ENCODE peak calls at places on chromosomes 1 and 21, in five cellular contexts. One of them, this sample, is unnamed.

GRCh38 chr1:237736372-237737029 is 154.2 kb downstream of the ZP4 start:
- DNase-seq in progenitor cell of endocrine pancreas: no peak
- DNase-seq in foreskin fibroblast: no peak
- DNase-seq in AG09319: no peak
- DNase-seq in mucosa of descending colon: no peak
- DNase-seq in this sample: no peak

GRCh38 chr21:28771790-28772501 is 220.7 kb downstream of the LTN1 start:
- DNase-seq in progenitor cell of endocrine pancreas: no peak
- DNase-seq in foreskin fibroblast: peak; percentile 89
- DNase-seq in AG09319: peak; percentile 81
- DNase-seq in mucosa of descending colon: no peak
- DNase-seq in this sample: no peak

GRCh38 chr1:234564035-234565029 is 45.6 kb downstream of the IRF2BP2 start:
- DNase-seq in progenitor cell of endocrine pancreas: no peak
- DNase-seq in foreskin fibroblast: peak; percentile 70
- DNase-seq in AG09319: no peak
- DNase-seq in mucosa of descending colon: no peak
- DNase-seq in this sample: no peak

GRCh38 chr1:78060857-78061563 is 15.2 kb downstream of the GIPC2 start:
- DNase-seq in progenitor cell of endocrine pancreas: no peak
- DNase-seq in foreskin fibroblast: no peak
- DNase-seq in AG09319: no peak
- DNase-seq in mucosa of descending colon: no peak
- DNase-seq in this sample: no peak

GRCh38 chr1:64608015-64608650 is 136.7 kb upstream of the RAVER2 start:
- DNase-seq in progenitor cell of endocrine pancreas: no peak
- DNase-seq in foreskin fibroblast: peak; percentile 14
- DNase-seq in AG09319: no peak
- DNase-seq in mucosa of descending colon: no peak
- DNase-seq in this sample: no peak

GRCh38 chr21:25898671-25899070 is 163.9 kb downstream of the GABPA start:
- DNase-seq in progenitor cell of endocrine pancreas: no peak
- DNase-seq in foreskin fibroblast: no peak
- DNase-seq in AG09319: no peak
- DNase-seq in mucosa of descending colon: no peak
- DNase-seq in this sample: no peak

GRCh38 chr1:229349463-229350385 is 6.9 kb upstream of the CCSAP start:
- DNase-seq in progenitor cell of endocrine pancreas: no peak
- DNase-seq in foreskin fibroblast: no peak
- DNase-seq in AG09319: no peak
- DNase-seq in mucosa of descending colon: no peak
- DNase-seq in this sample: no peak

GRCh38 chr1:61247881-61248752 is 165.8 kb downstream of the NFIA start:
- DNase-seq in progenitor cell of endocrine pancreas: no peak
- DNase-seq in foreskin fibroblast: no peak
- DNase-seq in AG09319: no peak
- DNase-seq in mucosa of descending colon: no peak
- DNase-seq in this sample: no peak

GRCh38 chr1:54377040-54377691 is 29.0 kb downstream of the SSBP3 start:
- DNase-seq in progenitor cell of endocrine pancreas: no peak
- DNase-seq in foreskin fibroblast: peak; percentile 41
- DNase-seq in AG09319: no peak
- DNase-seq in mucosa of descending colon: no peak
- DNase-seq in this sample: no peak

GRCh38 chr1:222182641-222183040 is 365.3 kb downstream of the HHIPL2 start:
- DNase-seq in progenitor cell of endocrine pancreas: no peak
- DNase-seq in foreskin fibroblast: peak; percentile 67
- DNase-seq in AG09319: no peak
- DNase-seq in mucosa of descending colon: no peak
- DNase-seq in this sample: no peak

GRCh38 chr1:21034725-21035628 is 141.7 kb downstream of the EIF4G3 start:
- DNase-seq in progenitor cell of endocrine pancreas: no peak
- DNase-seq in foreskin fibroblast: no peak
- DNase-seq in AG09319: no peak
- DNase-seq in mucosa of descending colon: no peak
- DNase-seq in this sample: no peak

GRCh38 chr1:41102208-41102607 is 80.7 kb upstream of the SLFNL1 start:
- DNase-seq in progenitor cell of endocrine pancreas: no peak
- DNase-seq in foreskin fibroblast: peak; percentile 99
- DNase-seq in AG09319: peak; percentile 96
- DNase-seq in mucosa of descending colon: peak; percentile 85
- DNase-seq in this sample: no peak

GRCh38 chr1:214351551-214352277 is 70.8 kb downstream of the SMYD2 start:
- DNase-seq in progenitor cell of endocrine pancreas: no peak
- DNase-seq in foreskin fibroblast: no peak
- DNase-seq in AG09319: no peak
- DNase-seq in mucosa of descending colon: no peak
- DNase-seq in this sample: no peak

GRCh38 chr1:4668738-4669700 is 14.6 kb downstream of the AJAP1 start:
- DNase-seq in progenitor cell of endocrine pancreas: no peak
- DNase-seq in foreskin fibroblast: no peak
- DNase-seq in AG09319: no peak
- DNase-seq in mucosa of descending colon: no peak
- DNase-seq in this sample: no peak

GRCh38 chr1:5402618-5403017 is 589.6 kb downstream of the NPHP4 start:
- DNase-seq in progenitor cell of endocrine pancreas: no peak
- DNase-seq in foreskin fibroblast: no peak
- DNase-seq in AG09319: no peak
- DNase-seq in mucosa of descending colon: no peak
- DNase-seq in this sample: no peak

GRCh38 chr21:44836666-44837471 is 19.0 kb upstream of the SUMO3 start:
- DNase-seq in progenitor cell of endocrine pancreas: no peak
- DNase-seq in foreskin fibroblast: peak; percentile 69
- DNase-seq in AG09319: no peak
- DNase-seq in mucosa of descending colon: no peak
- DNase-seq in this sample: no peak

GRCh38 chr21:43697758-43698643 is 20.9 kb upstream of the PDXK start:
- DNase-seq in progenitor cell of endocrine pancreas: no peak
- DNase-seq in foreskin fibroblast: peak; percentile 60
- DNase-seq in AG09319: no peak
- DNase-seq in mucosa of descending colon: no peak
- DNase-seq in this sample: no peak

GRCh38 chr1:71273326-71273725 is 192.5 kb upstream of the ZRANB2 start:
- DNase-seq in progenitor cell of endocrine pancreas: no peak
- DNase-seq in foreskin fibroblast: no peak
- DNase-seq in AG09319: no peak
- DNase-seq in mucosa of descending colon: no peak
- DNase-seq in this sample: no peak

GRCh38 chr1:17520041-17520440 is 19.5 kb upstream of the ARHGEF10L start:
- DNase-seq in progenitor cell of endocrine pancreas: no peak
- DNase-seq in foreskin fibroblast: no peak
- DNase-seq in AG09319: no peak
- DNase-seq in mucosa of descending colon: peak; percentile 90
- DNase-seq in this sample: no peak

GRCh38 chr1:25484096-25484495 is 53.4 kb downstream of the MACO1 start:
- DNase-seq in progenitor cell of endocrine pancreas: no peak
- DNase-seq in foreskin fibroblast: no peak
- DNase-seq in AG09319: no peak
- DNase-seq in mucosa of descending colon: no peak
- DNase-seq in this sample: no peak

GRCh38 chr1:210558302-210558701 is 229.6 kb downstream of the HHAT start:
- DNase-seq in progenitor cell of endocrine pancreas: no peak
- DNase-seq in foreskin fibroblast: peak; percentile 3
- DNase-seq in AG09319: no peak
- DNase-seq in mucosa of descending colon: no peak
- DNase-seq in this sample: no peak

DNA sequence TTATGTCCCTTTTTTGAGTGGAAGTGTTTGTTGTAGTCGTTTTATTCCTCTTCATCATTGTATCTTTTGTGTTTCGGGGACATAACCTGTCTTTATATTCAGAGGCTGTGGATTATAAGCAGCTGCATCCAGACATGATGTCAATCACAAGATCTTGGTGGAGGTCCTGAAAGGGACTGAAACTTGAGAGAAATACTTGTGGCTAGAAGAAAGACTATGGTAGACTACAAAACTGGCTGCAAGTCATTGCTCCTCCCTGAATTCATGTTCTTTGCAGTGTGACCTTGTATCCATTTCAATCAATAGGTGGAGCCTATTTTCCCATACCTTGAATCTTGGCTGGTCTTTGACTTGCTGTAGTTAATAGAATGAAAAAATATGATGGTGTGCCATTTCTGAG is 442.4 kb upstream of the PLXNA2 start:
- DNase-seq in progenitor cell of endocrine pancreas: no peak
- DNase-seq in foreskin fibroblast: no peak
- DNase-seq in AG09319: no peak
- DNase-seq in mucosa of descending colon: no peak
- DNase-seq in this sample: no peak
- TF ChIP-seq CTCF in progenitor cell of endocrine pancreas: no peak
- TF ChIP-seq CTCF in foreskin fibroblast: no peak
- TF ChIP-seq CTCF in AG09319: no peak
- TF ChIP-seq CTCF in mucosa of descending colon: no peak
- TF ChIP-seq CTCF in this sample: no peak

DNA sequence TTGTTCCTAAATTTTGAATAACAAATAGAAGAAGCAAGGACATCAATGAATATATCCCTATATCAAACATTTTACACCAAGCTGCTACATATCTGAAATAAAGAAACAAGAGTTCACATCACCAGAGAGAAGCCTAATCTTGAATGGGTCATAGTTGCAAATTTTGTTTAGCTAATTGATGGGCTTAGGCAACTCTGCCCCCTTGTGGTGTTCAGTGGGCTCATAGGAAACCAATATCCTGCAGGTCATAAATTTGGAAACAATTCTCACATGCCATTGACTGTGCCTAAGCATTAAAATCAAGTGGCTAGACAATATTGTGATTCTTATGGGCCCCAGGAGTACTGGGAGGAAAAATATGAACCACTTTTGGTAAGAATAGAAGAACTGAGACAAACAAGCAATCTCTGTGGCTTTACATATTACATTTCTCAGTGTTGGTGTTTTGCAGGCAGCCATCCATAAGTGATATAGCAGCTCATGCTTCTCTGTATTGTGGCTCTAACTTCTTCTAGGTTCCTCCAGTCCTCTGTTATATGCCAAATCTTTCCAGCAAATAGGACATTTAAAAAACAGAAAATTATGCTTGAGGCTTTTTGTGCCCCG is 1262.8 kb upstream of the PRMT6 start:
- DNase-seq in progenitor cell of endocrine pancreas: peak; percentile 48
- DNase-seq in foreskin fibroblast: peak; percentile 22
- DNase-seq in AG09319: no peak
- DNase-seq in mucosa of descending colon: no peak
- DNase-seq in this sample: peak; percentile 61
- TF ChIP-seq CTCF in progenitor cell of endocrine pancreas: peak; percentile 90
- TF ChIP-seq CTCF in foreskin fibroblast: peak; percentile 57
- TF ChIP-seq CTCF in AG09319: peak; percentile 36
- TF ChIP-seq CTCF in mucosa of descending colon: peak; percentile 19
- TF ChIP-seq CTCF in this sample: peak; percentile 84

GRCh38 chr1:207423560-207424292 is 30.4 kb upstream of the CR2 start:
- DNase-seq in progenitor cell of endocrine pancreas: no peak
- DNase-seq in foreskin fibroblast: no peak
- DNase-seq in AG09319: no peak
- DNase-seq in mucosa of descending colon: no peak
- DNase-seq in this sample: no peak
- TF ChIP-seq CTCF in progenitor cell of endocrine pancreas: no peak
- TF ChIP-seq CTCF in foreskin fibroblast: no peak
- TF ChIP-seq CTCF in AG09319: no peak
- TF ChIP-seq CTCF in mucosa of descending colon: no peak
- TF ChIP-seq CTCF in this sample: no peak

GRCh38 chr1:199463521-199464127 is 563.9 kb upstream of the NR5A2 start:
- DNase-seq in progenitor cell of endocrine pancreas: no peak
- DNase-seq in foreskin fibroblast: peak; percentile 59
- DNase-seq in AG09319: peak; percentile 27
- DNase-seq in mucosa of descending colon: no peak
- DNase-seq in this sample: no peak
- TF ChIP-seq CTCF in progenitor cell of endocrine pancreas: peak; percentile 71
- TF ChIP-seq CTCF in foreskin fibroblast: peak; percentile 72
- TF ChIP-seq CTCF in AG09319: peak; percentile 67
- TF ChIP-seq CTCF in mucosa of descending colon: no peak
- TF ChIP-seq CTCF in this sample: peak; percentile 68

DNA sequence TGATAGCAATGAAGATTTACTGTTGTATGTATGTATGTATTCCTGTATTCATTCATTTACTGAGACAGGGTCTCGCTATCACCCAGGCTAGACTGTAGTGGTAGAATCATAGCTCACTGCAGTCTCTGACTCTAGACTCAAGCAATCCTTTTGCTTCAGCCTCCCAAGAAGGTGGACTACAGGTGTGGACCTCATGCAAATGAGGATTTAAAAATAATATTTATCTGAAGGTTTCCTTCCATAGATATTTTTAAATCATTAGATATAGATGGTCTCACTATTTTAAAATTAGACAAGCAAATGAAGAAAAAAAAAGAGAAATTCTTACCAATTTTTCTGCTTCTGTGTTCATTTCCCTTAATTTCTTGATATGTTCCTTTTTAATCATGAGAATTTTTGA is 27.0 kb downstream of the MIXL1 start:
- DNase-seq in progenitor cell of endocrine pancreas: no peak
- DNase-seq in foreskin fibroblast: no peak
- DNase-seq in AG09319: no peak
- DNase-seq in mucosa of descending colon: no peak
- DNase-seq in this sample: no peak
- TF ChIP-seq CTCF in progenitor cell of endocrine pancreas: no peak
- TF ChIP-seq CTCF in foreskin fibroblast: no peak
- TF ChIP-seq CTCF in AG09319: no peak
- TF ChIP-seq CTCF in mucosa of descending colon: no peak
- TF ChIP-seq CTCF in this sample: no peak

GRCh38 chr21:46349134-46349760 is 25.3 kb downstream of the PCNT start:
- DNase-seq in progenitor cell of endocrine pancreas: no peak
- DNase-seq in foreskin fibroblast: no peak
- DNase-seq in AG09319: no peak
- DNase-seq in mucosa of descending colon: no peak
- DNase-seq in this sample: no peak

GRCh38 chr21:46347203-46347550 is 23.2 kb downstream of the PCNT start:
- DNase-seq in progenitor cell of endocrine pancreas: no peak
- DNase-seq in foreskin fibroblast: no peak
- DNase-seq in AG09319: no peak
- DNase-seq in mucosa of descending colon: no peak
- DNase-seq in this sample: no peak

GRCh38 chr21:46346296-46347202 is 22.6 kb downstream of the PCNT start:
- DNase-seq in progenitor cell of endocrine pancreas: no peak
- DNase-seq in foreskin fibroblast: no peak
- DNase-seq in AG09319: no peak
- DNase-seq in mucosa of descending colon: no peak
- DNase-seq in this sample: no peak

GRCh38 chr21:46345861-46346260 is 21.9 kb downstream of the PCNT start:
- DNase-seq in progenitor cell of endocrine pancreas: no peak
- DNase-seq in foreskin fibroblast: no peak
- DNase-seq in AG09319: no peak
- DNase-seq in mucosa of descending colon: no peak
- DNase-seq in this sample: no peak

DNA sequence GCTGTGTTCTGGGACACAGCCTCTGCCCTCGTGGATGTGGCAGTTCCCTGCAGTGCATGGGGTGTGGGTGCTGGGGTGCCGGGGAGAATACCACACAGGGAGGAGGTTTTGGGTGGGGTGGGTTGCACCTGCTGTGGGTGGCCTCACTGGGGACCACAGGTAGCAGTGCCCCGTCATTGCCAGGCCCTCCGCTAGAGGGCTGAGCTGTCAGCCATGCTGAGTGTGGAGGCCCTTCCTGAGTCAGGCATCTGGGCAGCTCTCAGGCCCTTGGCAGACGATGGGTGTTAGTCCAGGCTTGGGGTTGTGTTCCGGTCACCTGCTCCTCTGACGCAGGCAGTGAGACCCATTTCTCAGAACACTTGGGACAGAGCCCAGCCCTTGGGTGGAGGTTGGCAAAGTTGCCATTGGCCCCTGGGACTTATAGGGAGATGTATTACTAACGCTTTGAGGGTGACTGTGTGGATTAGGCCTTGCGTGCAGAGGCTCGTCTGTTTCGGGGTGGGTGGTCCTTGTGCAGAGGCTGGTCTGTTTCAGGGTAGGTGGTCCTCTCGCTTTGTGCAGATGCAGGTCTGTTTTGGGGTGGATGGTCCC is 23.9 kb downstream of the PCNT start:
- DNase-seq in progenitor cell of endocrine pancreas: no peak
- DNase-seq in foreskin fibroblast: peak; percentile 3
- DNase-seq in AG09319: no peak
- DNase-seq in mucosa of descending colon: no peak
- DNase-seq in this sample: no peak
- TF ChIP-seq CTCF in progenitor cell of endocrine pancreas: peak; percentile 14
- TF ChIP-seq CTCF in foreskin fibroblast: no peak
- TF ChIP-seq CTCF in AG09319: no peak
- TF ChIP-seq CTCF in mucosa of descending colon: no peak
- TF ChIP-seq CTCF in this sample: no peak

This sample was measured in neural crest cell.